ENCODE peak calls at places on chromosome 21, in seven cellular contexts. One of them, this sample, is unnamed.

GRCh38 chr21:36708512-36709029 is 9.7 kb downstream of the SIM2 start:
- DNase-seq in chondrocyte: no peak
- DNase-seq in cardiac fibroblast: no peak
- DNase-seq in NCI-H1092 treated with DMSO at 0.1 percent for 48 hours: no peak
- DNase-seq in iPS-NIHi11: no peak
- DNase-seq in COR-L47: no peak
- DNase-seq in activated CD4-positive, alpha-beta T cell treated with anti-CD3 and anti-CD28 coated beads, Interleukin-2, amount 10 ng/mL, durations not matched to agents 7 days and 5 days: no peak
- DNase-seq in this sample: no peak

GRCh38 chr21:39107739-39108138 is 75.5 kb downstream of the PSMG1 start:
- DNase-seq in cardiac fibroblast: no peak
- DNase-seq in COR-L47: no peak
- DNase-seq in iPS-NIHi11: no peak
- DNase-seq in NCI-H1092 treated with DMSO at 0.1 percent for 48 hours: no peak
- DNase-seq in chondrocyte: no peak
- DNase-seq in activated CD4-positive, alpha-beta T cell treated with anti-CD3 and anti-CD28 coated beads, Interleukin-2, amount 10 ng/mL, durations not matched to agents 7 days and 5 days: no peak
- DNase-seq in this sample: no peak

GRCh38 chr21:14259669-14260458 is 43.9 kb downstream of the RBM11 start:
- DNase-seq in NCI-H1092 treated with DMSO at 0.1 percent for 48 hours: peak; percentile 65
- DNase-seq in iPS-NIHi11: peak; percentile 50
- DNase-seq in activated CD4-positive, alpha-beta T cell treated with anti-CD3 and anti-CD28 coated beads, Interleukin-2, amount 10 ng/mL, durations not matched to agents 7 days and 5 days: no peak
- DNase-seq in chondrocyte: no peak
- DNase-seq in cardiac fibroblast: peak; percentile 76
- DNase-seq in COR-L47: peak; percentile 25
- DNase-seq in this sample: peak; percentile 75

GRCh38 chr21:34670220-34670961 is 1.6 kb downstream of the CLIC6 start:
- DNase-seq in COR-L47: no peak
- DNase-seq in chondrocyte: no peak
- DNase-seq in NCI-H1092 treated with DMSO at 0.1 percent for 48 hours: no peak
- DNase-seq in cardiac fibroblast: no peak
- DNase-seq in iPS-NIHi11: peak; percentile 45
- DNase-seq in activated CD4-positive, alpha-beta T cell treated with anti-CD3 and anti-CD28 coated beads, Interleukin-2, amount 10 ng/mL, durations not matched to agents 7 days and 5 days: no peak
- DNase-seq in this sample: peak; percentile 6

GRCh38 chr21:44443291-44443890 is 11.9 kb upstream of the LRRC3 start:
- DNase-seq in cardiac fibroblast: no peak
- DNase-seq in NCI-H1092 treated with DMSO at 0.1 percent for 48 hours: no peak
- DNase-seq in chondrocyte: peak; percentile 78
- DNase-seq in COR-L47: no peak
- DNase-seq in iPS-NIHi11: no peak
- DNase-seq in activated CD4-positive, alpha-beta T cell treated with anti-CD3 and anti-CD28 coated beads, Interleukin-2, amount 10 ng/mL, durations not matched to agents 7 days and 5 days: no peak
- DNase-seq in this sample: no peak

GRCh38 chr21:42775891-42776290 is 103.4 kb downstream of the WDR4 start:
- DNase-seq in cardiac fibroblast: no peak
- DNase-seq in activated CD4-positive, alpha-beta T cell treated with anti-CD3 and anti-CD28 coated beads, Interleukin-2, amount 10 ng/mL, durations not matched to agents 7 days and 5 days: no peak
- DNase-seq in NCI-H1092 treated with DMSO at 0.1 percent for 48 hours: no peak
- DNase-seq in COR-L47: no peak
- DNase-seq in iPS-NIHi11: no peak
- DNase-seq in chondrocyte: no peak
- DNase-seq in this sample: no peak

GRCh38 chr21:45877821-45878469 is 103.6 kb upstream of the COL6A1 start:
- DNase-seq in NCI-H1092 treated with DMSO at 0.1 percent for 48 hours: no peak
- DNase-seq in cardiac fibroblast: peak; percentile 15
- DNase-seq in iPS-NIHi11: no peak
- DNase-seq in chondrocyte: peak; percentile 61
- DNase-seq in activated CD4-positive, alpha-beta T cell treated with anti-CD3 and anti-CD28 coated beads, Interleukin-2, amount 10 ng/mL, durations not matched to agents 7 days and 5 days: no peak
- DNase-seq in COR-L47: no peak
- DNase-seq in this sample: peak; percentile 26

GRCh38 chr21:45255381-45256020 is 32.2 kb downstream of the POFUT2 start:
- DNase-seq in COR-L47: peak; percentile 80
- DNase-seq in cardiac fibroblast: no peak
- DNase-seq in chondrocyte: no peak
- DNase-seq in iPS-NIHi11: peak; percentile 64
- DNase-seq in activated CD4-positive, alpha-beta T cell treated with anti-CD3 and anti-CD28 coated beads, Interleukin-2, amount 10 ng/mL, durations not matched to agents 7 days and 5 days: no peak
- DNase-seq in NCI-H1092 treated with DMSO at 0.1 percent for 48 hours: no peak
- DNase-seq in this sample: peak; percentile 31

GRCh38 chr21:45724345-45724961 is 80.9 kb downstream of the PCBP3 start:
- DNase-seq in cardiac fibroblast: no peak
- DNase-seq in NCI-H1092 treated with DMSO at 0.1 percent for 48 hours: peak; percentile 25
- DNase-seq in iPS-NIHi11: no peak
- DNase-seq in COR-L47: no peak
- DNase-seq in chondrocyte: no peak
- DNase-seq in activated CD4-positive, alpha-beta T cell treated with anti-CD3 and anti-CD28 coated beads, Interleukin-2, amount 10 ng/mL, durations not matched to agents 7 days and 5 days: no peak
- DNase-seq in this sample: no peak

GRCh38 chr21:43731891-43732711 is 13.2 kb downstream of the PDXK start:
- DNase-seq in chondrocyte: no peak
- DNase-seq in cardiac fibroblast: no peak
- DNase-seq in NCI-H1092 treated with DMSO at 0.1 percent for 48 hours: no peak
- DNase-seq in activated CD4-positive, alpha-beta T cell treated with anti-CD3 and anti-CD28 coated beads, Interleukin-2, amount 10 ng/mL, durations not matched to agents 7 days and 5 days: no peak
- DNase-seq in COR-L47: no peak
- DNase-seq in iPS-NIHi11: no peak
- DNase-seq in this sample: no peak

GRCh38 chr21:42080788-42081083 is 9.6 kb downstream of the UMODL1 start:
- DNase-seq in chondrocyte: no peak
- DNase-seq in activated CD4-positive, alpha-beta T cell treated with anti-CD3 and anti-CD28 coated beads, Interleukin-2, amount 10 ng/mL, durations not matched to agents 7 days and 5 days: no peak
- DNase-seq in COR-L47: no peak
- DNase-seq in NCI-H1092 treated with DMSO at 0.1 percent for 48 hours: no peak
- DNase-seq in iPS-NIHi11: no peak
- DNase-seq in cardiac fibroblast: peak; percentile 84
- DNase-seq in this sample: no peak

GRCh38 chr21:45282283-45283018 is 5.2 kb downstream of the POFUT2 start:
- DNase-seq in iPS-NIHi11: peak; percentile 1
- DNase-seq in cardiac fibroblast: no peak
- DNase-seq in chondrocyte: no peak
- DNase-seq in COR-L47: no peak
- DNase-seq in activated CD4-positive, alpha-beta T cell treated with anti-CD3 and anti-CD28 coated beads, Interleukin-2, amount 10 ng/mL, durations not matched to agents 7 days and 5 days: no peak
- DNase-seq in NCI-H1092 treated with DMSO at 0.1 percent for 48 hours: no peak
- DNase-seq in this sample: no peak

GRCh38 chr21:44259082-44259705 is 2.5 kb downstream of the DNMT3L start:
- DNase-seq in chondrocyte: peak; percentile 57
- DNase-seq in cardiac fibroblast: no peak
- DNase-seq in COR-L47: no peak
- DNase-seq in iPS-NIHi11: no peak
- DNase-seq in activated CD4-positive, alpha-beta T cell treated with anti-CD3 and anti-CD28 coated beads, Interleukin-2, amount 10 ng/mL, durations not matched to agents 7 days and 5 days: no peak
- DNase-seq in NCI-H1092 treated with DMSO at 0.1 percent for 48 hours: no peak
- DNase-seq in this sample: no peak

GRCh38 chr21:32463889-32464300 is 51.4 kb downstream of the EVA1C start:
- DNase-seq in cardiac fibroblast: peak; percentile 97
- DNase-seq in activated CD4-positive, alpha-beta T cell treated with anti-CD3 and anti-CD28 coated beads, Interleukin-2, amount 10 ng/mL, durations not matched to agents 7 days and 5 days: no peak
- DNase-seq in COR-L47: no peak
- DNase-seq in iPS-NIHi11: no peak
- DNase-seq in NCI-H1092 treated with DMSO at 0.1 percent for 48 hours: no peak
- DNase-seq in chondrocyte: no peak
- DNase-seq in this sample: no peak

GRCh38 chr21:16533692-16534407 is 804.1 kb downstream of the USP25 start:
- DNase-seq in chondrocyte: no peak
- DNase-seq in cardiac fibroblast: no peak
- DNase-seq in COR-L47: no peak
- DNase-seq in NCI-H1092 treated with DMSO at 0.1 percent for 48 hours: peak; percentile 20
- DNase-seq in iPS-NIHi11: no peak
- DNase-seq in activated CD4-positive, alpha-beta T cell treated with anti-CD3 and anti-CD28 coated beads, Interleukin-2, amount 10 ng/mL, durations not matched to agents 7 days and 5 days: no peak
- DNase-seq in this sample: peak; percentile 78

GRCh38 chr21:39686636-39687035 is 58.3 kb upstream of the IGSF5 start:
- DNase-seq in NCI-H1092 treated with DMSO at 0.1 percent for 48 hours: no peak
- DNase-seq in cardiac fibroblast: no peak
- DNase-seq in COR-L47: no peak
- DNase-seq in activated CD4-positive, alpha-beta T cell treated with anti-CD3 and anti-CD28 coated beads, Interleukin-2, amount 10 ng/mL, durations not matched to agents 7 days and 5 days: no peak
- DNase-seq in iPS-NIHi11: no peak
- DNase-seq in chondrocyte: no peak
- DNase-seq in this sample: no peak

GRCh38 chr21:45405271-45405818 is 380 bp downstream of the COL18A1 start:
- DNase-seq in iPS-NIHi11: peak; percentile 63
- DNase-seq in activated CD4-positive, alpha-beta T cell treated with anti-CD3 and anti-CD28 coated beads, Interleukin-2, amount 10 ng/mL, durations not matched to agents 7 days and 5 days: no peak
- DNase-seq in NCI-H1092 treated with DMSO at 0.1 percent for 48 hours: no peak
- DNase-seq in chondrocyte: peak; percentile 89
- DNase-seq in COR-L47: no peak
- DNase-seq in cardiac fibroblast: peak; percentile 22
- DNase-seq in this sample: no peak

GRCh38 chr21:33949516-33950424 is 34.2 kb upstream of the ATP5PO start:
- DNase-seq in NCI-H1092 treated with DMSO at 0.1 percent for 48 hours: no peak
- DNase-seq in COR-L47: no peak
- DNase-seq in iPS-NIHi11: no peak
- DNase-seq in activated CD4-positive, alpha-beta T cell treated with anti-CD3 and anti-CD28 coated beads, Interleukin-2, amount 10 ng/mL, durations not matched to agents 7 days and 5 days: peak; percentile 79
- DNase-seq in cardiac fibroblast: no peak
- DNase-seq in chondrocyte: no peak
- DNase-seq in this sample: no peak

GRCh38 chr21:33101300-33102005 is 31.5 kb downstream of the OLIG1 start:
- DNase-seq in chondrocyte: no peak
- DNase-seq in NCI-H1092 treated with DMSO at 0.1 percent for 48 hours: no peak
- DNase-seq in cardiac fibroblast: no peak
- DNase-seq in iPS-NIHi11: no peak
- DNase-seq in activated CD4-positive, alpha-beta T cell treated with anti-CD3 and anti-CD28 coated beads, Interleukin-2, amount 10 ng/mL, durations not matched to agents 7 days and 5 days: no peak
- DNase-seq in COR-L47: no peak
- DNase-seq in this sample: no peak

GRCh38 chr21:29258626-29259335 is 39.9 kb upstream of the BACH1 start:
- DNase-seq in iPS-NIHi11: no peak
- DNase-seq in activated CD4-positive, alpha-beta T cell treated with anti-CD3 and anti-CD28 coated beads, Interleukin-2, amount 10 ng/mL, durations not matched to agents 7 days and 5 days: no peak
- DNase-seq in NCI-H1092 treated with DMSO at 0.1 percent for 48 hours: no peak
- DNase-seq in chondrocyte: no peak
- DNase-seq in cardiac fibroblast: peak; percentile 83
- DNase-seq in COR-L47: no peak
- DNase-seq in this sample: no peak

GRCh38 chr21:43919871-43920801 is 55.1 kb downstream of the AGPAT3 start:
- DNase-seq in COR-L47: peak; percentile 45
- DNase-seq in activated CD4-positive, alpha-beta T cell treated with anti-CD3 and anti-CD28 coated beads, Interleukin-2, amount 10 ng/mL, durations not matched to agents 7 days and 5 days: no peak
- DNase-seq in chondrocyte: peak; percentile 90
- DNase-seq in iPS-NIHi11: no peak
- DNase-seq in NCI-H1092 treated with DMSO at 0.1 percent for 48 hours: no peak
- DNase-seq in cardiac fibroblast: no peak
- DNase-seq in this sample: no peak

GRCh38 chr21:8988696-8989095 is 1532.7 kb upstream of the TPTE start:
- DNase-seq in NCI-H1092 treated with DMSO at 0.1 percent for 48 hours: no peak
- DNase-seq in cardiac fibroblast: no peak
- DNase-seq in iPS-NIHi11: no peak
- DNase-seq in COR-L47: no peak
- DNase-seq in chondrocyte: no peak
- DNase-seq in activated CD4-positive, alpha-beta T cell treated with anti-CD3 and anti-CD28 coated beads, Interleukin-2, amount 10 ng/mL, durations not matched to agents 7 days and 5 days: no peak
- DNase-seq in this sample: no peak

This sample was measured in NCI-H524.